ENCODE peak calls at places on chromosome 6, in ten cellular contexts. S is SK-N-SH, Q is suprapubic skin, Y is prostate gland, G is sigmoid colon, J is GM23338, R is K562, D is stomach, B is H1, M is Panc1. V is an unnamed sample. For H3K4me1, the result is how much of the 10 kb centered on the place peaks cover.

GRCh38 chr6:114194362-114195343 is 148.2 kb downstream of the HS3ST5 start:
- DNase-seq in S (no peak), Y (no peak), D (peak), M (no peak), J (no peak), B (no peak), R (no peak), G (no peak), Q (no peak), V (no peak)

GRCh38 chr6:113654396-113654795 is 202.7 kb upstream of the MARCKS start:
- DNase-seq in J (no peak), S (no peak), D (peak), R (no peak), M (no peak), Y (peak), B (no peak), G (peak), Q (peak), V (peak)

GRCh38 chr6:113489946-113490345 is 367.2 kb upstream of the MARCKS start:
- DNase-seq in M (no peak), G (no peak), J (no peak), B (no peak), Q (no peak), R (no peak), D (no peak), Y (no peak), S (no peak), V (no peak)

GRCh38 chr6:4806308-4807190 is 30.3 kb downstream of the CDYL start:
- DNase-seq in R (no peak), D (no peak), S (no peak), B (no peak), Q (no peak), G (no peak), Y (no peak), M (no peak), J (no peak), V (no peak)

GRCh38 chr6:108562503-108562993 is 1.8 kb downstream of the FOXO3 start:
- DNase-seq in D (peak), Y (peak), Q (peak), R (peak), G (peak), B (peak), J (peak), S (peak), M (peak), V (peak)

GRCh38 chr6:141309295-141309694 is 823.4 kb upstream of the GJE1 start:
- DNase-seq in B (no peak), J (peak), G (no peak), Q (no peak), Y (no peak), M (no peak), R (no peak), D (no peak), S (no peak), V (no peak)

GRCh38 chr6:129981598-129981997 is 36.8 kb upstream of the L3MBTL3 start:
- DNase-seq in R (no peak), Y (no peak), J (no peak), M (no peak), G (no peak), S (no peak), D (no peak), B (no peak), Q (no peak), V (no peak)

GRCh38 chr6:104788400-104788799 is 71.3 kb downstream of the HACE1 start:
- DNase-seq in B (no peak), D (no peak), J (no peak), Q (no peak), S (no peak), Y (no peak), G (no peak), M (no peak), R (no peak), V (no peak)

GRCh38 chr6:139337830-139338229 is 36.6 kb downstream of the CITED2 start:
- DNase-seq in Q (no peak), R (no peak), D (no peak), M (no peak), S (no peak), B (no peak), Y (no peak), J (no peak), G (peak), V (peak)

GRCh38 chr6:108502826-108503225 is 57.9 kb upstream of the FOXO3 start:
- DNase-seq in R (no peak), G (no peak), J (no peak), Q (no peak), Y (no peak), M (no peak), D (no peak), B (no peak), S (no peak), V (no peak)

GRCh38 chr6:12580296-12580695 is 136.3 kb upstream of the PHACTR1 start:
- DNase-seq in B (no peak), S (no peak), D (no peak), J (no peak), Y (no peak), G (no peak), R (no peak), Q (no peak), M (no peak), V (no peak)

GRCh38 chr6:144064402-144064830 is 31.0 kb downstream of the SF3B5 start:
- DNase-seq in R (peak), S (no peak), Y (peak), Q (peak), G (peak), B (no peak), D (peak), M (no peak), J (peak), V (no peak)

GRCh38 chr6:149317656-149318571 is at the start of gene TAB2:
- DNase-seq in D (peak), J (peak), R (peak), Q (peak), S (peak), G (peak), M (no peak), B (no peak), Y (peak), V (peak)

GRCh38 chr6:169886631-169887227 is 135.3 kb downstream of the ERMARD start:
- DNase-seq in M (no peak), B (no peak), Q (no peak), J (no peak), R (no peak), G (no peak), D (no peak), S (peak), Y (no peak), V (no peak)

GRCh38 chr6:46293641-46294316 is 123.0 kb upstream of the ENPP5 start:
- DNase-seq in J (no peak), G (no peak), S (no peak), R (no peak), B (no peak), Y (no peak), M (no peak), Q (no peak), D (no peak), V (no peak)

GRCh38 chr6:106122306-106122940 is 36.3 kb downstream of the PRDM1 start:
- DNase-seq in G (no peak), M (no peak), S (no peak), B (no peak), Q (no peak), Y (no peak), D (no peak), R (no peak), J (no peak), V (no peak)

GRCh38 chr6:70371454-70372105 is 41.7 kb upstream of the FAM135A start:
- DNase-seq in M (peak), G (no peak), R (peak), Q (no peak), Y (no peak), J (peak), B (no peak), S (peak), D (no peak), V (no peak)

GRCh38 chr6:53794073-53794719 is 609 bp upstream of the LRRC1 start:
- DNase-seq in S (peak), Y (peak), B (no peak), R (no peak), D (peak), J (peak), M (peak), Q (peak), G (peak), V (peak)

GRCh38 chr6:120608826-120609225 is 725.5 kb downstream of the TBC1D32 start:
- DNase-seq in D (no peak), B (no peak), Q (no peak), Y (no peak), G (no peak), R (no peak), M (no peak), J (no peak), S (no peak), V (no peak)

GRCh38 chr6:43496370-43497128 is 13.6 kb downstream of the LRRC73 start:
- DNase-seq in R (peak), B (no peak), J (peak), Y (peak), D (no peak), S (peak), Q (no peak), G (no peak), M (no peak), V (peak)

GRCh38 chr6:28124350-28124970 is at the start of gene ZSCAN16:
- DNase-seq in G (peak), B (peak), M (peak), S (peak), D (peak), J (peak), Q (peak), R (no peak), Y (peak), V (peak)

GRCh38 chr6:18053071-18053475 is 65.6 kb upstream of the KIF13A start:
- DNase-seq in J (no peak), M (no peak), G (no peak), Y (peak), D (no peak), B (no peak), S (no peak), R (no peak), Q (no peak), V (peak)

GRCh38 chr6:108630050-108630714 is 69.5 kb downstream of the FOXO3 start:
- DNase-seq in S (no peak), R (peak), G (no peak), J (no peak), Y (no peak), Q (no peak), B (no peak), M (no peak), D (no peak), V (no peak)

GRCh38 chr6:168155193-168155592 is 76.2 kb upstream of the FRMD1 start:
- DNase-seq in Y (no peak), G (peak), M (no peak), R (no peak), S (no peak), B (no peak), Q (no peak), J (no peak), D (no peak), V (no peak)

GRCh38 chr6:28758046-28758817 is 165.6 kb downstream of the TRIM27 start:
- DNase-seq in Q (no peak), B (peak), J (peak), M (peak), D (no peak), G (no peak), Y (no peak), R (peak), S (no peak), V (no peak)

GRCh38 chr6:137390264-137390787 is 103.9 kb downstream of the OLIG3 start:
- DNase-seq in M (no peak), S (no peak), D (no peak), Q (no peak), G (no peak), B (no peak), R (no peak), J (no peak), Y (no peak), V (no peak)

GRCh38 chr6:74964871-74965441 is 240.9 kb downstream of the COL12A1 start:
- DNase-seq in D (no peak), S (no peak), Q (no peak), R (no peak), M (no peak), B (no peak), J (peak), G (no peak), Y (no peak), V (no peak)

GRCh38 chr6:121614115-121614514 is 178.7 kb downstream of the GJA1 start:
- DNase-seq in Q (no peak), R (no peak), M (no peak), B (no peak), Y (no peak), J (no peak), D (no peak), S (no peak), G (no peak), V (no peak)

GRCh38 chr6:159693894-159694545 is 979 bp upstream of the SOD2 start:
- DNase-seq in B (no peak), R (peak), Y (peak), Q (no peak), S (no peak), G (peak), M (no peak), D (peak), J (peak), V (no peak)

GRCh38 chr6:159249150-159249549 is 80.0 kb downstream of the FNDC1 start:
- DNase-seq in J (no peak), Y (no peak), G (no peak), S (no peak), R (no peak), D (no peak), B (no peak), Q (no peak), M (no peak), V (no peak)

GRCh38 chr6:87993331-87993730 is 54.3 kb upstream of the SPACA1 start:
- DNase-seq in Y (no peak), S (no peak), R (no peak), D (no peak), M (no peak), B (no peak), G (no peak), J (no peak), Q (no peak), V (no peak)

GRCh38 chr6:145841668-145842067 is 27.1 kb upstream of the FBXO30 start:
- DNase-seq in R (no peak), B (no peak), M (no peak), S (no peak), Y (peak), Q (no peak), D (no peak), J (no peak), G (no peak), V (no peak)

GRCh38 chr6:145839653-145840052 is 25.1 kb upstream of the FBXO30 start:
- DNase-seq in Q (no peak), M (no peak), B (no peak), Y (no peak), D (no peak), G (no peak), R (no peak), S (no peak), J (no peak), V (no peak)

GRCh38 chr6:145845557-145845956 is 31.0 kb upstream of the FBXO30 start:
- DNase-seq in Q (no peak), G (no peak), J (no peak), M (no peak), D (no peak), B (no peak), Y (no peak), S (no peak), R (no peak), V (no peak)

GRCh38 chr6:145844933-145845531 is 30.4 kb upstream of the FBXO30 start:
- DNase-seq in Y (no peak), B (no peak), M (no peak), J (no peak), G (no peak), S (no peak), D (no peak), Q (no peak), R (no peak), V (no peak)

GRCh38 chr6:145842693-145843546 is 28.3 kb upstream of the FBXO30 start:
- DNase-seq in Q (no peak), J (no peak), M (no peak), G (no peak), B (no peak), Y (no peak), S (peak), D (no peak), R (no peak), V (no peak)
- H3K4me1 ChIP-seq in Q (under half), J (under half), M (under half), G (half or more), B (under half), Y (under half), S (under half), D (under half), R (under half), V (under half)

GRCh38 chr6:50353603-50354002 is 303.9 kb upstream of the DEFB112 start:
- DNase-seq in G (no peak), J (peak), Q (no peak), M (no peak), D (no peak), B (no peak), Y (no peak), S (no peak), R (no peak), V (no peak)
- TF ChIP-seq POLR2AphosphoS5 in G (no peak), J (no peak), Q (no peak), M (no peak), D (no peak), B (no peak), Y (no peak), S (no peak), R (no peak), V (no peak)

GRCh38 chr6:52544325-52545022 is 32.4 kb downstream of the TRAM2 start:
- DNase-seq in S (no peak), J (no peak), Q (no peak), M (peak), B (no peak), R (no peak), Y (no peak), D (no peak), G (no peak), V (no peak)

GRCh38 chr6:52546678-52547077 is 30.2 kb downstream of the TRAM2 start:
- DNase-seq in G (no peak), J (no peak), Y (no peak), B (no peak), S (no peak), Q (no peak), M (no peak), D (no peak), R (no peak), V (no peak)

GRCh38 chr6:52545050-52545843 is 31.6 kb downstream of the TRAM2 start:
- DNase-seq in Q (no peak), S (no peak), J (no peak), D (no peak), R (no peak), M (no peak), B (no peak), G (no peak), Y (no peak), V (no peak)

GRCh38 chr6:52546192-52546591 is 30.7 kb downstream of the TRAM2 start:
- DNase-seq in J (no peak), M (no peak), G (no peak), R (no peak), D (no peak), S (no peak), Q (no peak), Y (no peak), B (no peak), V (no peak)

DNA sequence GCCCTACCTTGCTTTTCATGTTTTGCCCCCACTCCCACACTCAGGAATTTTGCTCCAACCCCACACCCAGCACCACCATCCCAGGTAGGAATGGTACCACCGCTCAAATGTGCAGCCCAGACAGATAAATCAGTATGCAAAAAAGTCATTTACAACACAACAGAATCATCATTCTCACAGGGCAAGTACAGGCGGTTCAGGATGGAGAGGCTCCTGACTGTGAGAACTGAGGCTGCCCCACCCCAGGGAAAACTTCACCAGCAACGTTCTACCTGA is 31.1 kb downstream of the TRAM2 start:
- DNase-seq in Y (no peak), Q (no peak), M (no peak), S (no peak), R (no peak), G (no peak), D (no peak), B (no peak), J (no peak), V (no peak)
- H3K4me1 ChIP-seq in Y (under half), Q (half or more), M (half or more), S (half or more), R (under half), G (half or more), D (half or more), B (under half), J (under half), V (under half)

GRCh38 chr6:125899726-125900182 is 56.8 kb upstream of the HINT3 start:
- DNase-seq in Y (no peak), R (no peak), Q (no peak), J (peak), G (no peak), D (no peak), M (no peak), B (no peak), S (no peak), V (no peak)
- TF ChIP-seq POLR2AphosphoS5 in Y (no peak), R (no peak), Q (no peak), J (no peak), G (no peak), D (no peak), M (no peak), B (no peak), S (no peak), V (no peak)

GRCh38 chr6:37812835-37813234 is 6.7 kb upstream of the ZFAND3 start:
- DNase-seq in Y (no peak), J (no peak), D (no peak), S (no peak), M (no peak), B (no peak), R (no peak), G (no peak), Q (no peak), V (no peak)
- H3K4me1 ChIP-seq in Y (under half), J (under half), D (under half), S (under half), M (under half), B (under half), R (under half), G (under half), Q (under half), V (under half)

GRCh38 chr6:150766201-150766997 is 99.1 kb upstream of the MTHFD1L start:
- DNase-seq in J (no peak), B (no peak), Y (no peak), Q (no peak), D (no peak), G (no peak), M (no peak), R (no peak), S (no peak), V (no peak)

GRCh38 chr6:150764638-150765456 is 100.7 kb upstream of the MTHFD1L start:
- DNase-seq in Y (no peak), Q (no peak), B (no peak), S (no peak), R (no peak), G (no peak), D (no peak), J (no peak), M (no peak), V (no peak)

GRCh38 chr6:150765457-150765764 is 100.1 kb upstream of the MTHFD1L start:
- DNase-seq in G (no peak), B (no peak), S (no peak), R (no peak), D (no peak), Q (no peak), M (no peak), Y (no peak), J (no peak), V (no peak)

GRCh38 chr6:150767161-150767560 is 98.3 kb upstream of the MTHFD1L start:
- DNase-seq in R (no peak), Y (no peak), Q (no peak), D (no peak), B (no peak), G (no peak), S (no peak), M (no peak), J (no peak), V (no peak)

DNA sequence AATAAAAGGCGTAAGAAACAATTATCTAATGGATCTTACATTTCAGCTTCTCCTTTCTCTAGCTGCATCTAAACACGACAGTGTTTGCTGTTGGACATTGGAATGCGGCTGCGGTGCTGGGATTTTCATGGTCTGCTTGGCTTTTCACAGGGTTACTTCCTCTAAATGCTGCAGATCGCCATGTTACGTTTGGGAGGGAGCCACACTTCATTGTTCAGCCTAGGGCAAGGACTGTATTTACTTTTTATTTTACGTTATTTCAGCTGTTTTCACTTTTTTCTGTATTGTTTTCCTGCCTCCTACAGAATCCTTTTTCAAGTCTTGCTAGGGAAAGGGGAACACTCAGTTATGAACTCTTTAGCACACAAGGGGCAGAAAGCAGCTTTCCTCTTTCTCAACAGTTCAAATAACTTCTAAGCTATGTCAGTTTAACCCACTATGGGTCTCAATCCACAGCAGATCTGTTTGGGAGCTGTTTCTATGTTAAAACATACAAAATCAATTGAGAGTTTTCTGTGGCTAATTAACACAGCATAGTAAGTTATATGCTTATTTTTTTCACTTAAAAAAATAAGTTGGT is 97.8 kb upstream of the MTHFD1L start:
- DNase-seq in Q (no peak), G (no peak), S (no peak), R (no peak), J (peak), D (no peak), M (no peak), Y (no peak), B (no peak), V (no peak)
- TF ChIP-seq POLR2AphosphoS5 in Q (no peak), G (no peak), S (no peak), R (no peak), J (no peak), D (no peak), M (no peak), Y (no peak), B (no peak), V (no peak)

DNA sequence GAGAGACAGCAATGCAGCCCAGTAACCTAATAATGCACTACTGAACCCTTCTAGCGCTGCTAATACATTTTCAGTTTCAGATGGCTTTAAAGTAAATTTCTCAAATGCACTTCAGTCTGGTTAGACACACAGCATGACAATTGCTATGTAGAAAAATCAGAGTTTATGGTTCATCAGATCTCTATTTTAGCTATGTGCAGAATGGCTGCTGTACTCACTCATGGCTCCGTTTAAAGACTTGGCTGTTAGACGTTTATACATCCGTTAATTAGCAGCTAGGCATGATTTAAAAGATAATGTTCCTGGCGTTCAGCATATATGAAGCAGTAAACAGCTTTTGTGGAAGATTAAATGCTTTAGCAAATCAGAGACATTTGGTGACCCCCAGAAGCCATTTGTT is 350.0 kb upstream of the MANEA start:
- DNase-seq in M (no peak), G (no peak), J (no peak), Q (no peak), D (no peak), Y (no peak), R (no peak), B (no peak), S (peak), V (no peak)
- H3K4me1 ChIP-seq in M (under half), G (under half), J (under half), Q (under half), D (under half), Y (under half), R (under half), B (under half), S (under half), V (under half)